ENCODE peak calls at places on chromosome 17, in ten cellular contexts. D is left ventricle myocardium inferior, C is mesendoderm, Z is heart right ventricle, A is stomach, B is aorta, J is kidney, V is psoas muscle, X is ovary, G is H9. L is an unnamed sample. For H3K4me1, the result is how much of the 10 kb centered on the place peaks cover.

GRCh38 chr17:57328109-57328882 is 72.0 kb downstream of the MSI2 start:
- DNase-seq in G (no peak), J (no peak), D (no peak), B (no peak), C (no peak), Z (no peak), V (no peak), X (no peak), A (no peak), L (no peak)

GRCh38 chr17:1762906-1763829 is 1.3 kb downstream of the SERPINF1 start:
- DNase-seq in J (no peak), Z (peak), B (no peak), X (peak), V (peak), D (peak), G (no peak), A (no peak), C (no peak), L (no peak)

GRCh38 chr17:50947844-50948514 is 81.8 kb upstream of the TOB1 start:
- DNase-seq in C (no peak), J (peak), G (no peak), A (peak), X (peak), Z (peak), V (peak), B (peak), D (peak), L (peak)

GRCh38 chr17:379531-380200 is 27.1 kb upstream of the RPH3AL start:
- DNase-seq in C (no peak), X (no peak), Z (no peak), D (no peak), B (no peak), A (no peak), J (no peak), G (no peak), V (no peak), L (no peak)

GRCh38 chr17:56880571-56880970 is 33.3 kb downstream of the TRIM25 start:
- DNase-seq in X (no peak), J (no peak), C (no peak), D (no peak), Z (no peak), G (no peak), B (no peak), V (no peak), A (no peak), L (no peak)

GRCh38 chr17:6669479-6670212 is 18.1 kb downstream of the C17orf100 start:
- DNase-seq in D (no peak), X (no peak), A (no peak), G (peak), V (no peak), Z (no peak), J (no peak), B (no peak), C (peak), L (no peak)

GRCh38 chr17:21419299-21420239 is 43.4 kb downstream of the KCNJ12 start:
- DNase-seq in X (no peak), G (peak), V (no peak), C (peak), D (peak), A (no peak), B (peak), J (peak), Z (no peak), L (peak)

GRCh38 chr17:65177901-65178300 is 40.7 kb downstream of the RGS9 start:
- DNase-seq in V (no peak), B (no peak), G (no peak), C (no peak), Z (no peak), D (no peak), J (no peak), X (no peak), A (no peak), L (no peak)

GRCh38 chr17:7380321-7380720 is 568 bp upstream of the TNK1 start:
- DNase-seq in B (peak), G (peak), C (peak), V (peak), X (peak), D (peak), Z (peak), J (no peak), A (peak), L (peak)

GRCh38 chr17:80892900-80893603 is 98.6 kb upstream of the CHMP6 start:
- DNase-seq in Z (no peak), C (no peak), A (no peak), D (no peak), X (no peak), J (no peak), V (peak), B (peak), G (no peak), L (no peak)
- H3K4me1 ChIP-seq in Z (under half), C (under half), A (under half), D (under half), X (under half), J (under half), V (under half), B (under half), G (under half), L (under half)

DNA sequence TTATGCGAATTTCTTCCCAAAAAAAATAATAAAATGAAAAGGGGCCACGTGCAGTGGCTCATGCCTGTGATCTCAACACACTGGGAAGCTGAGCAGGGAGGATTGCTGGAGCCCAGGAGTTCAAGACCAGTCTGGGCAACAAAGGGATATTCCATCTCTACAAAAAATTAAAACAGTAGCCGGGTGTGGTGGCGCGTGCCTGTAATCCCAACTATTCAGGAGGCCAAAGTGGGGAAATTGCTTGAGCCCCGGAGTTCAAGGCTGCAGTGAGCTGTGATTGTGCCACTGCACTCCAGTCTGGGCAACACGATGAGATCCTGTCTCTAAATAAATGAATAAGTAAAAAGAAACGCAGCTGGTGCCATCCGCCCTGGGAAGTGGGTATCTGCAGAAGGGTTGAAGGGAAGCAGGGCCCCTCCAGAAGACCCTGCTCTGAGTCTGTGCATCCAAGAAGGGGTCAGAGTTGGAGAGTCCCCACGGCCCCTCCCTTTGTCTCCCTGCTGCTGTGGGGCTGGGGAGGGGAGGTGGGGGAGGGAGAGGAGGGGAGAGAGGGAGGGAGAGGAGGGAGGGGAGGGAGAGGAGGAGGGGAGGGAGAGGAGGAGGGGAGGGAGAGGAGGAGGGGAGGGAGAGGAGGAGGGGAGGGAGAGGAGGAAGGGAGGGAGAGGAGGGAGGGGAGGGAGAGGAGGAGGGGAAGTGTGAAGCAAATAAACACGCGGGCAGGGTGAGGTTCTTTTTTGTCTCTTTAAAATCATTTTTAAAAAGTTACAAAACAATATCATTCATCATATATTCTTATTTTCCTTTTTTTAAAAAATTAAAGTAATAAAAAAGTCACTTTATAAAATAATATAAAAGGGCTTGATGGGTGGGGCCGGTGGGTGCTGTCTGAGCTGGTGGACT is 5.0 kb upstream of the MYADML2 start:
- DNase-seq in D (no peak), G (no peak), J (no peak), V (no peak), Z (no peak), A (no peak), C (no peak), X (no peak), B (no peak), L (no peak)
- H3K4me1 ChIP-seq in D (under half), G (under half), J (under half), V (under half), Z (under half), A (under half), C (under half), X (under half), B (under half), L (under half)

GRCh38 chr17:49572226-49572625 is 3.4 kb upstream of the NXPH3 start:
- DNase-seq in X (peak), G (no peak), D (no peak), B (no peak), C (no peak), A (no peak), Z (no peak), V (no peak), J (no peak), L (no peak)
- H3K4me1 ChIP-seq in X (under half), G (under half), D (half or more), B (under half), C (under half), A (half or more), Z (under half), V (under half), J (under half), L (under half)

GRCh38 chr17:63435681-63436522 is 10.2 kb downstream of the CYB561 start:
- DNase-seq in V (no peak), C (no peak), D (no peak), A (peak), X (no peak), G (peak), J (peak), Z (no peak), B (peak), L (peak)

GRCh38 chr17:63438092-63439051 is 7.7 kb downstream of the CYB561 start:
- DNase-seq in A (no peak), V (no peak), D (no peak), J (no peak), X (no peak), Z (no peak), G (no peak), C (no peak), B (peak), L (no peak)

GRCh38 chr17:63437287-63438091 is 8.6 kb downstream of the CYB561 start:
- DNase-seq in Z (no peak), C (no peak), B (peak), V (no peak), J (peak), X (peak), A (peak), G (no peak), D (no peak), L (no peak)

GRCh38 chr17:63434951-63435571 is 11.0 kb downstream of the CYB561 start:
- DNase-seq in Z (peak), V (peak), D (peak), G (peak), C (no peak), X (no peak), B (peak), J (peak), A (peak), L (peak)

GRCh38 chr17:63436523-63437110 is 9.5 kb downstream of the CYB561 start:
- DNase-seq in X (no peak), V (no peak), B (peak), D (no peak), G (peak), Z (no peak), C (peak), J (peak), A (peak), L (no peak)
- H3K4me1 ChIP-seq in X (under half), V (under half), B (under half), D (half or more), G (under half), Z (half or more), C (under half), J (under half), A (half or more), L (under half)

GRCh38 chr17:45256114-45256966 is 5.6 kb downstream of the SPATA32 start:
- DNase-seq in Z (no peak), C (peak), A (no peak), D (no peak), V (no peak), J (peak), X (no peak), G (peak), B (no peak), L (no peak)

GRCh38 chr17:45257115-45257514 is 4.8 kb downstream of the SPATA32 start:
- DNase-seq in D (no peak), V (no peak), X (no peak), A (no peak), G (peak), J (peak), B (no peak), Z (no peak), C (no peak), L (no peak)

GRCh38 chr17:45251931-45252330 is 10.0 kb downstream of the SPATA32 start:
- DNase-seq in J (no peak), D (no peak), X (no peak), B (no peak), G (no peak), A (no peak), C (no peak), V (no peak), Z (no peak), L (no peak)

GRCh38 chr17:45253879-45254278 is 8.0 kb downstream of the SPATA32 start:
- DNase-seq in G (no peak), A (no peak), X (no peak), J (no peak), V (no peak), Z (no peak), D (no peak), C (no peak), B (no peak), L (no peak)

GRCh38 chr17:45255358-45255757 is 6.5 kb downstream of the SPATA32 start:
- DNase-seq in G (no peak), A (no peak), D (no peak), Z (no peak), J (peak), C (no peak), X (no peak), V (no peak), B (no peak), L (no peak)
- H3K4me1 ChIP-seq in G (under half), A (under half), D (under half), Z (under half), J (under half), C (under half), X (under half), V (under half), B (under half), L (under half)